ENCODE peak calls at places on chromosomes 1 and 21, in five cellular contexts. E is small intestine, M is fibroblast of lung, S is body of pancreas, X is K562. K is an unnamed sample. For H3K27me3, the result is how much of the 10 kb centered on the place peaks cover.

GRCh38 chr1:1908506-1908791 is 6.6 kb upstream of the CALML6 start:
- DNase-seq in E (peak), M (peak), S (peak), X (no peak), K (no peak)

GRCh38 chr1:48442864-48443619 is 29.0 kb downstream of the SPATA6 start:
- DNase-seq in E (peak), M (no peak), S (no peak), X (no peak), K (no peak)

GRCh38 chr1:45669379-45669778 is 17.0 kb downstream of the GPBP1L1 start:
- DNase-seq in E (no peak), M (peak), S (no peak), X (no peak), K (no peak)

GRCh38 chr21:39556176-39556575 is 56.6 kb upstream of the B3GALT5 start:
- DNase-seq in E (no peak), M (no peak), S (no peak), X (no peak), K (no peak)

GRCh38 chr1:14973773-14974172 is 179.8 kb upstream of the TMEM51 start:
- DNase-seq in E (no peak), M (no peak), S (no peak), X (no peak), K (no peak)

GRCh38 chr1:10074059-10074854 is 41.5 kb downstream of the UBE4B start:
- DNase-seq in E (peak), M (peak), S (no peak), X (no peak), K (no peak)

GRCh38 chr1:233240839-233241682 is 54.5 kb downstream of the PCNX2 start:
- DNase-seq in E (peak), M (peak), S (peak), X (peak), K (no peak)

GRCh38 chr1:35164893-35165292 is 28.1 kb downstream of the SFPQ start:
- DNase-seq in E (no peak), M (no peak), S (no peak), X (no peak), K (no peak)

DNA sequence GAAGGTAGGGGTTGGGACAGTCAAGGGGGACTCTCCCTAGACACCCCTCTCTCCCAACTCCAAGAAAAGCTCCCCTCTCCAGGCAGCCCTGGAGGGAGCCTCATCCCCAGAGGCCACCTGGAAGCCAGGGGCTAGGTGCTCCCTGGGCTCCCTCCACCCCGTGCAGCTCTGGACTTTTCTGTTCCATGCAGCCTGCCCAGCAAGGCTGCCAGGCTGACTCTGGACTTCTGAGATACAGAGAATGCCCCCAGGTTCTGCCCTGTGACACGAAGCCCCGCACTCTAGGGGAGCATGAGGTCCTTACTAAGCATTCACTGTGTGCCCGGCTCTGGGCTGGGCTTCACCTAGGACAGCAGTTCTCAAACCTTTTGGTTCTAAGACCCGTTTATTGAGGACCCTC is 10.2 kb downstream of the SYT2 start:
- DNase-seq in E (no peak), M (no peak), S (no peak), X (no peak), K (no peak)
- H3K27me3 ChIP-seq in E (under half), M (under half), S (under half), X (under half), K (under half)

GRCh38 chr1:3287656-3288160 is 166.8 kb upstream of the ARHGEF16 start:
- DNase-seq in E (no peak), M (no peak), S (no peak), X (no peak), K (no peak)
- H3K27me3 ChIP-seq in E (under half), M (under half), S (under half), X (under half), K (under half)

GRCh38 chr1:6245086-6245868 is 1.3 kb downstream of the HES3 start:
- DNase-seq in E (peak), M (peak), S (peak), X (peak), K (no peak)
- H3K27me3 ChIP-seq in E (under half), M (under half), S (under half), X (under half), K (under half)

GRCh38 chr21:36596174-36596573 is 102.7 kb upstream of the SIM2 start:
- DNase-seq in E (no peak), M (no peak), S (no peak), X (no peak), K (no peak)
- H3K27me3 ChIP-seq in E (under half), M (under half), S (under half), X (under half), K (under half)

GRCh38 chr1:6419397-6419802 is 319 bp downstream of the HES2 start:
- DNase-seq in E (no peak), M (no peak), S (no peak), X (no peak), K (no peak)

GRCh38 chr1:6418668-6419396 is 887 bp downstream of the HES2 start:
- DNase-seq in E (peak), M (no peak), S (no peak), X (no peak), K (no peak)

GRCh38 chr1:6421266-6421665 is 1.5 kb upstream of the HES2 start:
- DNase-seq in E (no peak), M (no peak), S (no peak), X (no peak), K (no peak)

GRCh38 chr1:6419803-6420593 is at the start of gene HES2:
- DNase-seq in E (peak), M (no peak), S (no peak), X (peak), K (no peak)

DNA sequence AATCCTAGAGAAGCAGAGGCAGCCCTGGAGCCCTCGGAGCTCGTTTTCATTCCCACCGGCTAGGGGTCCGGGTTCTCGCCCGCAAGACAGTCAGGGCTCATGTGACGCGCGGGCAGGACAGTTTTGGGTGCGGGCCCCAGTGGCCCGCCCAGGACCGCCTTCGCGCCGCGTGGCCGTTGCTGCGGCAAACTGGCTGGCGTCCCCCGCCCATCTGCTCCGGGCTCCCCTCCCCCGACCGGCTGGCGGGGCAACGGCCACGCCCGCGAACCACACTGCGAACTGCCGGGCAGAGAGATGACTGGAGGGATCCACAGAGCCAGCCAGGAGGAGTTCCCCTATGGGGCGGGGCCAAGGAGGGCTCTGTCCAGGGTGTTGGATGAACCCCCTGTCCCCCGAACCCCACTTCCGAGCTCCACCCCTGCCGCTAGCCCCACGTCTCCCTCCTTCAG is 899 bp upstream of the HES2 start:
- DNase-seq in E (peak), M (no peak), S (no peak), X (peak), K (no peak)
- H3K27me3 ChIP-seq in E (under half), M (half or more), S (under half), X (half or more), K (under half)

GRCh38 chr1:50368179-50369007 is 54.9 kb downstream of the DMRTA2 start:
- DNase-seq in E (peak), M (peak), S (peak), X (peak), K (no peak)
- H3K27me3 ChIP-seq in E (under half), M (under half), S (under half), X (under half), K (under half)

K was measured in vagina.